ENCODE peak calls at places on chromosomes 3 and 15, in ten cellular contexts. One of them, this sample, is unnamed.

GRCh38 chr3:179071569-179072397 is at the start of gene ZMAT3:
- DNase-seq in gastrocnemius medialis: peak
- DNase-seq in AG09319: peak
- DNase-seq in lower leg skin: peak
- DNase-seq in endothelial cell: peak
- DNase-seq in body of pancreas: peak
- DNase-seq in tibial artery: peak
- DNase-seq in pancreas: peak
- DNase-seq in astrocyte of the cerebellum: no peak
- DNase-seq in HFF-Myc: peak
- DNase-seq in this sample: no peak

GRCh38 chr3:187783098-187783497 is 37.8 kb upstream of the BCL6 start:
- DNase-seq in gastrocnemius medialis: no peak
- DNase-seq in AG09319: peak
- DNase-seq in lower leg skin: no peak
- DNase-seq in endothelial cell: no peak
- DNase-seq in body of pancreas: peak
- DNase-seq in tibial artery: no peak
- DNase-seq in pancreas: no peak
- DNase-seq in astrocyte of the cerebellum: peak
- DNase-seq in HFF-Myc: no peak
- DNase-seq in this sample: peak

GRCh38 chr3:148772835-148773234 is 54.8 kb upstream of the CPB1 start:
- DNase-seq in gastrocnemius medialis: no peak
- DNase-seq in AG09319: no peak
- DNase-seq in lower leg skin: no peak
- DNase-seq in endothelial cell: no peak
- DNase-seq in body of pancreas: no peak
- DNase-seq in tibial artery: no peak
- DNase-seq in pancreas: no peak
- DNase-seq in astrocyte of the cerebellum: no peak
- DNase-seq in HFF-Myc: no peak
- DNase-seq in this sample: no peak

GRCh38 chr3:64079369-64080160 is 56.3 kb upstream of the PSMD6 start:
- DNase-seq in gastrocnemius medialis: no peak
- DNase-seq in AG09319: no peak
- DNase-seq in lower leg skin: no peak
- DNase-seq in endothelial cell: no peak
- DNase-seq in body of pancreas: no peak
- DNase-seq in tibial artery: no peak
- DNase-seq in pancreas: no peak
- DNase-seq in astrocyte of the cerebellum: no peak
- DNase-seq in HFF-Myc: no peak
- DNase-seq in this sample: no peak

GRCh38 chr3:170689218-170689874 is 103.5 kb upstream of the SLC7A14 start:
- DNase-seq in gastrocnemius medialis: no peak
- DNase-seq in AG09319: peak
- DNase-seq in lower leg skin: no peak
- DNase-seq in endothelial cell: peak
- DNase-seq in body of pancreas: no peak
- DNase-seq in tibial artery: peak
- DNase-seq in pancreas: no peak
- DNase-seq in astrocyte of the cerebellum: peak
- DNase-seq in HFF-Myc: peak
- DNase-seq in this sample: peak

GRCh38 chr3:73094127-73094526 is 32.7 kb downstream of the EBLN2 start:
- DNase-seq in gastrocnemius medialis: no peak
- DNase-seq in AG09319: no peak
- DNase-seq in lower leg skin: no peak
- DNase-seq in endothelial cell: no peak
- DNase-seq in body of pancreas: no peak
- DNase-seq in tibial artery: no peak
- DNase-seq in pancreas: no peak
- DNase-seq in astrocyte of the cerebellum: no peak
- DNase-seq in HFF-Myc: peak
- DNase-seq in this sample: no peak

GRCh38 chr3:126135398-126136076 is 44.8 kb downstream of the ALDH1L1 start:
- DNase-seq in gastrocnemius medialis: no peak
- DNase-seq in AG09319: no peak
- DNase-seq in lower leg skin: peak
- DNase-seq in endothelial cell: no peak
- DNase-seq in body of pancreas: peak
- DNase-seq in tibial artery: peak
- DNase-seq in pancreas: no peak
- DNase-seq in astrocyte of the cerebellum: no peak
- DNase-seq in HFF-Myc: no peak
- DNase-seq in this sample: no peak

GRCh38 chr3:70433091-70433490 is 120.7 kb upstream of the MDFIC2 start:
- DNase-seq in gastrocnemius medialis: no peak
- DNase-seq in AG09319: no peak
- DNase-seq in lower leg skin: no peak
- DNase-seq in endothelial cell: no peak
- DNase-seq in body of pancreas: no peak
- DNase-seq in tibial artery: no peak
- DNase-seq in pancreas: no peak
- DNase-seq in astrocyte of the cerebellum: no peak
- DNase-seq in HFF-Myc: no peak
- DNase-seq in this sample: no peak

GRCh38 chr3:14252321-14253021 is 73.9 kb downstream of the LSM3 start:
- DNase-seq in gastrocnemius medialis: no peak
- DNase-seq in AG09319: no peak
- DNase-seq in lower leg skin: no peak
- DNase-seq in endothelial cell: no peak
- DNase-seq in body of pancreas: no peak
- DNase-seq in tibial artery: peak
- DNase-seq in pancreas: no peak
- DNase-seq in astrocyte of the cerebellum: no peak
- DNase-seq in HFF-Myc: no peak
- DNase-seq in this sample: no peak

DNA sequence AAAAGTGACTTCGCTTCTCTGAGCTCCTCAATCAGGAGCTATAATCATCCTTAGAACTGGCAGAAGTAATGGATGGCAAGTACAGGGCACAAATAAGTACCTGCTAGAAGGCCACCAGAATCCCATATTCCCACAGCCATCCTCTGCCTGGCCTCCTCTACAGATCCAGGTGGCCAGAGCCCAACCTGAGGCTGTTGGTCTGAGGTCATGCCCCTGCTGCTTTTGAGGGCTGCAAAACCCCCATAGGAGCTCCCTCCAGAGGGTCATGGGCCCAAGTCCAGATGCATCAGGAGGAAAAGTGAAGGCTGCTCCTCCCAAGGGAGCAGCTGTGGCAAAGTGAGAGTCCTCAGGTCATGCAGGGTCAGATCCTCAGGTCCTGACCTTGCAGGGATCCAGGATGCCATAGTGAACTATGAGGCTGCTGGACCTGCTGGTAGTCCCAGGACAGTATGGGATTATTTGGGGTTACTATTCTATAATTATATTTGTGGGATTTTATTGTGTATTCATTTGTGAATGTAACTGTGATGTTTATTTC is 3.0 kb upstream of the PLCD1 start:
- DNase-seq in gastrocnemius medialis: no peak
- DNase-seq in AG09319: no peak
- DNase-seq in lower leg skin: peak
- DNase-seq in endothelial cell: no peak
- DNase-seq in body of pancreas: no peak
- DNase-seq in tibial artery: peak
- DNase-seq in pancreas: no peak
- DNase-seq in astrocyte of the cerebellum: no peak
- DNase-seq in HFF-Myc: no peak
- DNase-seq in this sample: no peak
- TF ChIP-seq CTCF in gastrocnemius medialis: no peak
- TF ChIP-seq CTCF in AG09319: no peak
- TF ChIP-seq CTCF in lower leg skin: no peak
- TF ChIP-seq CTCF in endothelial cell: no peak
- TF ChIP-seq CTCF in body of pancreas: no peak
- TF ChIP-seq CTCF in tibial artery: no peak
- TF ChIP-seq CTCF in pancreas: no peak
- TF ChIP-seq CTCF in astrocyte of the cerebellum: no peak
- TF ChIP-seq CTCF in HFF-Myc: no peak
- TF ChIP-seq CTCF in this sample: no peak

GRCh38 chr15:45796433-45796832 is 161.6 kb downstream of the SQOR start:
- DNase-seq in gastrocnemius medialis: no peak
- DNase-seq in AG09319: no peak
- DNase-seq in lower leg skin: no peak
- DNase-seq in endothelial cell: no peak
- DNase-seq in body of pancreas: no peak
- DNase-seq in tibial artery: no peak
- DNase-seq in pancreas: no peak
- DNase-seq in astrocyte of the cerebellum: no peak
- DNase-seq in HFF-Myc: no peak
- DNase-seq in this sample: no peak

GRCh38 chr15:45799508-45799907 is 164.7 kb downstream of the SQOR start:
- DNase-seq in gastrocnemius medialis: no peak
- DNase-seq in AG09319: no peak
- DNase-seq in lower leg skin: no peak
- DNase-seq in endothelial cell: no peak
- DNase-seq in body of pancreas: no peak
- DNase-seq in tibial artery: no peak
- DNase-seq in pancreas: no peak
- DNase-seq in astrocyte of the cerebellum: no peak
- DNase-seq in HFF-Myc: no peak
- DNase-seq in this sample: no peak

GRCh38 chr15:45801543-45801942 is 166.7 kb downstream of the SQOR start:
- DNase-seq in gastrocnemius medialis: no peak
- DNase-seq in AG09319: no peak
- DNase-seq in lower leg skin: no peak
- DNase-seq in endothelial cell: no peak
- DNase-seq in body of pancreas: no peak
- DNase-seq in tibial artery: no peak
- DNase-seq in pancreas: no peak
- DNase-seq in astrocyte of the cerebellum: no peak
- DNase-seq in HFF-Myc: no peak
- DNase-seq in this sample: no peak

GRCh38 chr15:45804028-45804427 is 169.2 kb downstream of the SQOR start:
- DNase-seq in gastrocnemius medialis: no peak
- DNase-seq in AG09319: no peak
- DNase-seq in lower leg skin: no peak
- DNase-seq in endothelial cell: no peak
- DNase-seq in body of pancreas: no peak
- DNase-seq in tibial artery: no peak
- DNase-seq in pancreas: no peak
- DNase-seq in astrocyte of the cerebellum: no peak
- DNase-seq in HFF-Myc: no peak
- DNase-seq in this sample: no peak

DNA sequence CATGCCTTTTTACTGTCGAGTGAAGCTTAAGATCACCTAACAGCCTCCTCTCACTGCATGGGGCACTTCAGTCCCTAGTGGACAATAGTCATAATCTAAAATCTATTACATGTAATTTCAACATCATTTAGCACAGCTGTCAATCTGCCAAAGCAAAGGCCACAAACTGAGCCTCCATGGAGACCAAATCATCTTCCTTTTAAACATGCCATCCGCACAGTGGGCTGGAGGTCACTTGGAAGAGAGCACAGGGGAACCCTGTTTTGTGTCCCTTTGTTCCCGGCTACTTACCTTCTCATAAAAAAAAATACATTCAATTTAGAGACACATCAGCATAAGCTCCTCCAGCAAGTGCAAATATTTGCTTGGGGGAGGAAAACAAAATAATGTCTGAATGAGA is 167.3 kb downstream of the SQOR start:
- DNase-seq in gastrocnemius medialis: no peak
- DNase-seq in AG09319: no peak
- DNase-seq in lower leg skin: no peak
- DNase-seq in endothelial cell: no peak
- DNase-seq in body of pancreas: no peak
- DNase-seq in tibial artery: no peak
- DNase-seq in pancreas: no peak
- DNase-seq in astrocyte of the cerebellum: no peak
- DNase-seq in HFF-Myc: no peak
- DNase-seq in this sample: no peak
- TF ChIP-seq CTCF in gastrocnemius medialis: no peak
- TF ChIP-seq CTCF in AG09319: no peak
- TF ChIP-seq CTCF in lower leg skin: no peak
- TF ChIP-seq CTCF in endothelial cell: no peak
- TF ChIP-seq CTCF in body of pancreas: no peak
- TF ChIP-seq CTCF in tibial artery: no peak
- TF ChIP-seq CTCF in pancreas: no peak
- TF ChIP-seq CTCF in astrocyte of the cerebellum: no peak
- TF ChIP-seq CTCF in HFF-Myc: no peak
- TF ChIP-seq CTCF in this sample: no peak

DNA sequence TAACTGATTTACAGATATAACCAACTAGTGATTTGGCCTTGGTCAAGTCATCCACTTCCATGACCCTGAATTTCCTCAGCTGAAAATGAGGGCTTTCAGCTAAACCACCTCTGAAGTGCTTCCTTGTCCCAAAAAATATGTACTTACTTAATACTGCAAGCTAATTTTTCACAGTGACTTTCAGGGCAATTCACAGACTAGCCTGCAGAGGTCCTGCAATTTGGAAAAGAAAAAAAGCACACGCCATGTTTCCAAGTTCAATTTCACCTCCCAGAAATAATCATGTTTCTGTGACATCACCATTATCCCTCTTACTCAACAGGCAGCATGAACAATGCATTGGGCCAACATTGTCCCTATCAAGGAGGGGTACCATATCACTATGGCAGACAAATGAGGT is 218.2 kb downstream of the SHOX2 start:
- DNase-seq in gastrocnemius medialis: no peak
- DNase-seq in AG09319: no peak
- DNase-seq in lower leg skin: no peak
- DNase-seq in endothelial cell: no peak
- DNase-seq in body of pancreas: no peak
- DNase-seq in tibial artery: no peak
- DNase-seq in pancreas: no peak
- DNase-seq in astrocyte of the cerebellum: no peak
- DNase-seq in HFF-Myc: no peak
- DNase-seq in this sample: no peak
- TF ChIP-seq CTCF in gastrocnemius medialis: no peak
- TF ChIP-seq CTCF in AG09319: no peak
- TF ChIP-seq CTCF in lower leg skin: no peak
- TF ChIP-seq CTCF in endothelial cell: no peak
- TF ChIP-seq CTCF in body of pancreas: no peak
- TF ChIP-seq CTCF in tibial artery: no peak
- TF ChIP-seq CTCF in pancreas: no peak
- TF ChIP-seq CTCF in astrocyte of the cerebellum: no peak
- TF ChIP-seq CTCF in HFF-Myc: no peak
- TF ChIP-seq CTCF in this sample: peak

DNA sequence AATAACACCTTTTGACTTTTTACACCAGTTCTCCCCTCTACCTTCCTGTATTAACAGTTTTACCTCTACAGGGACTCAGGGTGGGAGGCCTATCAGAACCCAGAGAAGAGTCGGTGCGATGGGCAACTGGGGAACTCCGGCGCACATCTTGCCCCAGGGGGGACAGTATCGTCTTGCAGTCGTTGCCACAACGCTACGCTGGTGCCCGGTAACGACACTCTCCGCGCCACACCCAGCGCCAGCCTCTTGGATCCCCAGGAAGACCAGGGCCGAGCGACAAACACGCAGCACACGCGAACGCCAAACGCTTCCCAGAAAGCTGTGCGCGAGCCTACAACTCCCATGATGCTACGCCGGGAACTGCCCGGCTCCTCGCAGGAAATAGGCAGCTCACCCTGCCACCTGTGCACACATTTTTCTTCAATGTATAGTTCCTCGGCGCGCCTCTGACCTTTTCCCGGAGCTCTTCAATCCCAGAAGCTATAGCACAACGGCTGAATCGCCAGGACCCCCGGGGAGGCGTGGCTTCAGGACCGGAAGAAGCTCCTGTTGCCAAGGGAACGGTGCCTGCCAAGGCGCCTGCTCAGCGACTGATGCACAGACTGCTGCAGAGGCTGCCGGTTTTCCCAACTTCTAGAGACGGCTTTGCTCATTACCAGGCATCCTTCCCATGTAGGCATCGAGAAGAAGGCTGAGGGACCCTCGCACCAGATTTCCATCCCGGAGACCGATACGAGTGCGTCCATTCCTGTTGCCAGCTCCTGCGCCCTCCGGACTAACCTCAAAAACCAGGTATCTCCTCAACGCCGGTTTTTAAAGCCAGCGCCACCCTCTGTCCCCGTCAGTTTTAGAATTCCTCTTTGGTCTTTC is at the start of gene ARL6:
- DNase-seq in gastrocnemius medialis: peak
- DNase-seq in AG09319: peak
- DNase-seq in lower leg skin: peak
- DNase-seq in endothelial cell: peak
- DNase-seq in body of pancreas: peak
- DNase-seq in tibial artery: peak
- DNase-seq in pancreas: peak
- DNase-seq in astrocyte of the cerebellum: peak
- DNase-seq in HFF-Myc: peak
- DNase-seq in this sample: peak
- TF ChIP-seq CTCF in gastrocnemius medialis: no peak
- TF ChIP-seq CTCF in AG09319: peak
- TF ChIP-seq CTCF in lower leg skin: no peak
- TF ChIP-seq CTCF in endothelial cell: no peak
- TF ChIP-seq CTCF in body of pancreas: no peak
- TF ChIP-seq CTCF in tibial artery: no peak
- TF ChIP-seq CTCF in pancreas: no peak
- TF ChIP-seq CTCF in astrocyte of the cerebellum: no peak
- TF ChIP-seq CTCF in HFF-Myc: no peak
- TF ChIP-seq CTCF in this sample: peak

This sample was measured in epithelial cell of proximal tubule.